ENCODE peak calls at places on chromosomes 5 and 9, in five cellular contexts. One of them, this sample, is unnamed.

GRCh38 chr9:93952784-93953491 is 2.2 kb downstream of the BARX1 start:
- DNase-seq in WERI-Rb-1: no peak
- DNase-seq in choroid plexus epithelial cell: no peak
- DNase-seq in AG09309: no peak
- DNase-seq in endodermal cell: peak
- DNase-seq in this sample: no peak

GRCh38 chr5:101018299-101018698 is 115.2 kb upstream of the ST8SIA4 start:
- DNase-seq in WERI-Rb-1: no peak
- DNase-seq in choroid plexus epithelial cell: no peak
- DNase-seq in AG09309: no peak
- DNase-seq in endodermal cell: no peak
- DNase-seq in this sample: no peak

GRCh38 chr9:15416880-15417279 is 5.8 kb upstream of the SNAPC3 start:
- DNase-seq in WERI-Rb-1: peak
- DNase-seq in choroid plexus epithelial cell: peak
- DNase-seq in AG09309: no peak
- DNase-seq in endodermal cell: peak
- DNase-seq in this sample: no peak

GRCh38 chr5:141513627-141514329 is 24.9 kb downstream of the PCDHGC5 start:
- DNase-seq in WERI-Rb-1: no peak
- DNase-seq in choroid plexus epithelial cell: peak
- DNase-seq in AG09309: peak
- DNase-seq in endodermal cell: peak
- DNase-seq in this sample: no peak

GRCh38 chr9:111622626-111623025 is 8.5 kb upstream of the DNAJC25 start:
- DNase-seq in WERI-Rb-1: no peak
- DNase-seq in choroid plexus epithelial cell: peak
- DNase-seq in AG09309: peak
- DNase-seq in endodermal cell: no peak
- DNase-seq in this sample: peak

GRCh38 chr9:109451311-109452025 is 46.6 kb downstream of the PTPN3 start:
- DNase-seq in WERI-Rb-1: no peak
- DNase-seq in choroid plexus epithelial cell: no peak
- DNase-seq in AG09309: no peak
- DNase-seq in endodermal cell: peak
- DNase-seq in this sample: no peak

GRCh38 chr9:2622361-2623045 is 916 bp downstream of the VLDLR start:
- DNase-seq in WERI-Rb-1: peak
- DNase-seq in choroid plexus epithelial cell: no peak
- DNase-seq in AG09309: no peak
- DNase-seq in endodermal cell: peak
- DNase-seq in this sample: no peak

GRCh38 chr9:100322954-100323536 is 29.7 kb downstream of the TEX10 start:
- DNase-seq in WERI-Rb-1: peak
- DNase-seq in choroid plexus epithelial cell: peak
- DNase-seq in AG09309: peak
- DNase-seq in endodermal cell: peak
- DNase-seq in this sample: peak

GRCh38 chr5:140311011-140311467 is 8.1 kb upstream of the PFDN1 start:
- DNase-seq in WERI-Rb-1: no peak
- DNase-seq in choroid plexus epithelial cell: peak
- DNase-seq in AG09309: peak
- DNase-seq in endodermal cell: no peak
- DNase-seq in this sample: peak

GRCh38 chr5:138623053-138623452 is 47.9 kb upstream of the HSPA9 start:
- DNase-seq in WERI-Rb-1: no peak
- DNase-seq in choroid plexus epithelial cell: peak
- DNase-seq in AG09309: no peak
- DNase-seq in endodermal cell: no peak
- DNase-seq in this sample: no peak

GRCh38 chr5:40266952-40267351 is 412.8 kb upstream of the PTGER4 start:
- DNase-seq in WERI-Rb-1: no peak
- DNase-seq in choroid plexus epithelial cell: no peak
- DNase-seq in AG09309: no peak
- DNase-seq in endodermal cell: no peak
- DNase-seq in this sample: no peak

GRCh38 chr9:122338989-122339388 is 31.8 kb upstream of the PTGS1 start:
- DNase-seq in WERI-Rb-1: no peak
- DNase-seq in choroid plexus epithelial cell: no peak
- DNase-seq in AG09309: no peak
- DNase-seq in endodermal cell: no peak
- DNase-seq in this sample: no peak

GRCh38 chr5:17425385-17426070 is 72.5 kb upstream of the TAF11L2 start:
- DNase-seq in WERI-Rb-1: no peak
- DNase-seq in choroid plexus epithelial cell: no peak
- DNase-seq in AG09309: no peak
- DNase-seq in endodermal cell: no peak
- DNase-seq in this sample: no peak

GRCh38 chr9:137000177-137000930 is 4.0 kb upstream of the CLIC3 start:
- DNase-seq in WERI-Rb-1: no peak
- DNase-seq in choroid plexus epithelial cell: peak
- DNase-seq in AG09309: peak
- DNase-seq in endodermal cell: no peak
- DNase-seq in this sample: no peak

GRCh38 chr5:32443145-32443540 is 1.4 kb downstream of the ZFR start:
- DNase-seq in WERI-Rb-1: no peak
- DNase-seq in choroid plexus epithelial cell: peak
- DNase-seq in AG09309: no peak
- DNase-seq in endodermal cell: no peak
- DNase-seq in this sample: no peak

GRCh38 chr5:124263172-124263571 is 483.3 kb downstream of the ZNF608 start:
- DNase-seq in WERI-Rb-1: no peak
- DNase-seq in choroid plexus epithelial cell: no peak
- DNase-seq in AG09309: no peak
- DNase-seq in endodermal cell: no peak
- DNase-seq in this sample: no peak

GRCh38 chr5:154761062-154761740 is 6.0 kb downstream of the LARP1 start:
- DNase-seq in WERI-Rb-1: no peak
- DNase-seq in choroid plexus epithelial cell: no peak
- DNase-seq in AG09309: no peak
- DNase-seq in endodermal cell: peak
- DNase-seq in this sample: no peak

GRCh38 chr9:120308495-120308894 is 271.5 kb downstream of the CDK5RAP2 start:
- DNase-seq in WERI-Rb-1: no peak
- DNase-seq in choroid plexus epithelial cell: no peak
- DNase-seq in AG09309: no peak
- DNase-seq in endodermal cell: peak
- DNase-seq in this sample: no peak

GRCh38 chr5:52787600-52788504 is at the start of the genes ITGA1 and PELO:
- DNase-seq in WERI-Rb-1: peak
- DNase-seq in choroid plexus epithelial cell: peak
- DNase-seq in AG09309: peak
- DNase-seq in endodermal cell: peak
- DNase-seq in this sample: peak

GRCh38 chr5:56069652-56070226 is 75.0 kb upstream of the IL6ST start:
- DNase-seq in WERI-Rb-1: no peak
- DNase-seq in choroid plexus epithelial cell: no peak
- DNase-seq in AG09309: no peak
- DNase-seq in endodermal cell: no peak
- DNase-seq in this sample: no peak

GRCh38 chr9:127985011-127985410 is 4.2 kb upstream of the EEIG1 start:
- DNase-seq in WERI-Rb-1: no peak
- DNase-seq in choroid plexus epithelial cell: no peak
- DNase-seq in AG09309: no peak
- DNase-seq in endodermal cell: peak
- DNase-seq in this sample: no peak

GRCh38 chr9:4077499-4078102 is 222.3 kb downstream of the GLIS3 start:
- DNase-seq in WERI-Rb-1: peak
- DNase-seq in choroid plexus epithelial cell: peak
- DNase-seq in AG09309: peak
- DNase-seq in endodermal cell: peak
- DNase-seq in this sample: peak

GRCh38 chr9:70475211-70475610 is 60.8 kb upstream of the KLF9 start:
- DNase-seq in WERI-Rb-1: no peak
- DNase-seq in choroid plexus epithelial cell: no peak
- DNase-seq in AG09309: no peak
- DNase-seq in endodermal cell: no peak
- DNase-seq in this sample: no peak

GRCh38 chr5:94968507-94969095 is 316.3 kb downstream of the MCTP1 start:
- DNase-seq in WERI-Rb-1: peak
- DNase-seq in choroid plexus epithelial cell: peak
- DNase-seq in AG09309: peak
- DNase-seq in endodermal cell: peak
- DNase-seq in this sample: peak

GRCh38 chr5:157306690-157307089 is 40.8 kb downstream of the CYFIP2 start:
- DNase-seq in WERI-Rb-1: no peak
- DNase-seq in choroid plexus epithelial cell: no peak
- DNase-seq in AG09309: no peak
- DNase-seq in endodermal cell: no peak
- DNase-seq in this sample: no peak

GRCh38 chr5:123035950-123036390 is 555 bp downstream of the PPIC start:
- DNase-seq in WERI-Rb-1: peak
- DNase-seq in choroid plexus epithelial cell: peak
- DNase-seq in AG09309: no peak
- DNase-seq in endodermal cell: peak
- DNase-seq in this sample: no peak

GRCh38 chr5:156479864-156480263 is 152.9 kb downstream of the SGCD start:
- DNase-seq in WERI-Rb-1: peak
- DNase-seq in choroid plexus epithelial cell: peak
- DNase-seq in AG09309: peak
- DNase-seq in endodermal cell: no peak
- DNase-seq in this sample: peak

GRCh38 chr5:69007726-69008368 is 86.0 kb upstream of the SLC30A5 start:
- DNase-seq in WERI-Rb-1: peak
- DNase-seq in choroid plexus epithelial cell: peak
- DNase-seq in AG09309: no peak
- DNase-seq in endodermal cell: peak
- DNase-seq in this sample: no peak

DNA sequence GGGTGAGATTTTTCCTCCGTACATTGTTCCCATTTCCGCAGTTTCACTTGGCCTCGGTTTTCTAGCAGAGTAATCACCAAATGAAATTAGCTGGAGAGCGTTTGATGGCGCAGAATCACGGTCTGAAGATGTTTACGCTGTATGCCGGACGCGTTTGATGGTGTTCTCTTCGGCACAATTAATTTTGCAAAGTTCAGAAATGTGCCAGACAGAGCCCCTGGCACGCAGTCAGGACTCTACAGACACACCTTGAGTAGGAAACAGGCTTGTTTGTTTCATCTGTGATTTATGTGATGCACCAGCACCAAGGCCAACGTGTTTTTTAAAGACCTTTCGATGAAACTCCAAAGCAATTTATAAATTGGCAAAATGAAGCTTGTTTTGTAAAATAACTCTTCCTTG is 864 bp upstream of the LIFR start:
- DNase-seq in WERI-Rb-1: no peak
- DNase-seq in choroid plexus epithelial cell: no peak
- DNase-seq in AG09309: no peak
- DNase-seq in endodermal cell: no peak
- DNase-seq in this sample: no peak
- H3K4me3 ChIP-seq in WERI-Rb-1: peak
- H3K4me3 ChIP-seq in choroid plexus epithelial cell: peak
- H3K4me3 ChIP-seq in AG09309: peak
- H3K4me3 ChIP-seq in endodermal cell: peak
- H3K4me3 ChIP-seq in this sample: peak

GRCh38 chr5:79069488-79070001 is at the start of the genes BHMT2 and DMGDH:
- DNase-seq in WERI-Rb-1: no peak
- DNase-seq in choroid plexus epithelial cell: peak
- DNase-seq in AG09309: no peak
- DNase-seq in endodermal cell: no peak
- DNase-seq in this sample: no peak
- H3K4me3 ChIP-seq in WERI-Rb-1: no peak
- H3K4me3 ChIP-seq in choroid plexus epithelial cell: peak
- H3K4me3 ChIP-seq in AG09309: peak
- H3K4me3 ChIP-seq in endodermal cell: no peak
- H3K4me3 ChIP-seq in this sample: peak

DNA sequence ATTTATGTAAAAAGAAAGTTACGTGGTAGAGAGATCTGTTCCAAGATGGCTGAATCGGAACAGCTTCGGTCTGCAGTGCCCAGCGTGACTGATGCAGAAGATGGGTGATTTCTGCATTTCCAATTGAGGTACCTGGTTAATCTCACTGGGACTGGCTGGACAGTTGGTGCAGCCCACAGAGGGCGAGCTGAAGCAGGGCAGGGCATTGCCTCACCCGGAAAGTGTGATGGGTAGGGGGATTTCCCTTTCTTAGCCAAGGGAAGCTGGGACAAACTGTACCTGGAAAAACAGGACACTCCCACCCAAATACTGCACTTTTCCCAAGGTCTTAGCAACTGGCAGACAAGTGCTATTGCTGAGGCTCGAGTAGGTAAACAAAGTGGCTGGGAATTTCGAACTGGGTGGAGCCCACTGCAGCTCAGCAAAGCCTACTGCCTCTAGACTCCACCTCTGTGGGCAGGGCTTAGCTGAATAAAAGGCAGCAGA is 13.1 kb upstream of the HSD17B4 start:
- DNase-seq in WERI-Rb-1: no peak
- DNase-seq in choroid plexus epithelial cell: no peak
- DNase-seq in AG09309: no peak
- DNase-seq in endodermal cell: no peak
- DNase-seq in this sample: no peak
- H3K4me3 ChIP-seq in WERI-Rb-1: no peak
- H3K4me3 ChIP-seq in choroid plexus epithelial cell: no peak
- H3K4me3 ChIP-seq in AG09309: no peak
- H3K4me3 ChIP-seq in endodermal cell: no peak
- H3K4me3 ChIP-seq in this sample: no peak

GRCh38 chr5:45795458-45795857 is 99.3 kb upstream of the HCN1 start:
- DNase-seq in WERI-Rb-1: peak
- DNase-seq in choroid plexus epithelial cell: no peak
- DNase-seq in AG09309: no peak
- DNase-seq in endodermal cell: peak
- DNase-seq in this sample: no peak

GRCh38 chr5:45799388-45799787 is 103.2 kb upstream of the HCN1 start:
- DNase-seq in WERI-Rb-1: no peak
- DNase-seq in choroid plexus epithelial cell: no peak
- DNase-seq in AG09309: no peak
- DNase-seq in endodermal cell: no peak
- DNase-seq in this sample: no peak

GRCh38 chr5:45796959-45797553 is 100.9 kb upstream of the HCN1 start:
- DNase-seq in WERI-Rb-1: no peak
- DNase-seq in choroid plexus epithelial cell: no peak
- DNase-seq in AG09309: no peak
- DNase-seq in endodermal cell: peak
- DNase-seq in this sample: no peak

DNA sequence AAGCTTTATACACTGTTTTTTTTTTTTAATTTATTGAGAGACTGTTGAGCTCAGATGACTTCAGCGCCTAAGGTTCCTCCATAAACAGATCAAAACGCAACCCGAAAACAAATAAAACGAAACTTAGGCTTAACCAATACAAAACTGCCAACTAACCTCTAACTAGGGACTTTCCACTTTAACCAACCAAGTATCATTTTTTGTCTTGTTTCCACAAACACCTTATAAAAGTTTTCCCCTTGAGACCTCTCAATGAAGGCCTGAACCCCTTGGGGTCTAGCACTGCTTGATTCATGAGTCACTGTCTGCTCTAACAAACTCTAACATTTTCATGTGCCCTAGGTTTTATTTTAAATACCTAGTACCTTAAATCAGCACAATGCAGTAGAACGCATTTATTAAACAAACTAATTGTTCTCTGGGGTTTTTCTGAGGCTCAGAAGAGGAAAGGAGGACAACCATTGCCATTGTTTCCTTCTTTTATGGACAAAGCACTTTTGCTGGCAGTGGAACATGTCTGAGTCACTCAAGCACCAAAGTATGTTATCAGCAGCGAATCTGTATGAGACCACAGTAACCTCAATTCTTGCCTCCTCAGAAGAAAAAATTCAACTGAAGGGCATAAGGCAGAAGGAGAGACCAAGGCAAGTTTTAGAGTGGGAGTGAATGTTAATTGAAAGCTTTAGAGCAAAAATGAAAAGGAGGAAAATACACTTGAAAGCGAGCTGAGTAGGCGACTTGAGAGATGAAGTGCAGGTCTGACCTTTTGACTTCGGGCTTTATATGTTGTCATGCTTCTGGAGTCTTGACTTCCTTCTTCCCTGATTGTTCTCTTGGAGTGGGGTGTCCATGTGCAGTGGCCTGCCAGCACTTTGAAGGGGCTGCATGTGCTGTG is 97.7 kb upstream of the HCN1 start:
- DNase-seq in WERI-Rb-1: no peak
- DNase-seq in choroid plexus epithelial cell: no peak
- DNase-seq in AG09309: no peak
- DNase-seq in endodermal cell: no peak
- DNase-seq in this sample: no peak
- H3K4me3 ChIP-seq in WERI-Rb-1: no peak
- H3K4me3 ChIP-seq in choroid plexus epithelial cell: no peak
- H3K4me3 ChIP-seq in AG09309: no peak
- H3K4me3 ChIP-seq in endodermal cell: no peak
- H3K4me3 ChIP-seq in this sample: no peak

This sample was measured in skeletal muscle cell.